ENCODE peak calls at places on chromosome 19, in ten cellular contexts. One of them, this sample, is unnamed.

GRCh38 chr19:13909430-13909829 is 3.4 kb downstream of the CC2D1A start:
- DNase-seq in type B pancreatic cell: no peak
- DNase-seq in heart right ventricle: no peak
- DNase-seq in breast epithelium: no peak
- DNase-seq in NCI-H1417: no peak
- DNase-seq in SW 1271: no peak
- DNase-seq in nucleus accumbens: no peak
- DNase-seq in T-helper 17 cell: no peak
- DNase-seq in stimulated activated naive CD8-positive, alpha-beta T cell treated with anti-CD3 and anti-CD28 coated beads, Interleukin-15, amount 100 ng/mL, for 72 hours: no peak
- DNase-seq in AG08396: no peak
- DNase-seq in this sample: no peak

GRCh38 chr19:17680235-17680722 is 7.9 kb downstream of the UNC13A start:
- DNase-seq in SW 1271: peak; percentile 84
- DNase-seq in nucleus accumbens: no peak
- DNase-seq in type B pancreatic cell: no peak
- DNase-seq in breast epithelium: peak; percentile 20
- DNase-seq in T-helper 17 cell: no peak
- DNase-seq in NCI-H1417: no peak
- DNase-seq in stimulated activated naive CD8-positive, alpha-beta T cell treated with anti-CD3 and anti-CD28 coated beads, Interleukin-15, amount 100 ng/mL, for 72 hours: peak; percentile 48
- DNase-seq in AG08396: peak; percentile 86
- DNase-seq in heart right ventricle: peak; percentile 88
- DNase-seq in this sample: peak; percentile 84

GRCh38 chr19:4715529-4716221 is 8.0 kb downstream of the DPP9 start:
- DNase-seq in heart right ventricle: no peak
- DNase-seq in SW 1271: no peak
- DNase-seq in AG08396: no peak
- DNase-seq in nucleus accumbens: no peak
- DNase-seq in NCI-H1417: no peak
- DNase-seq in type B pancreatic cell: no peak
- DNase-seq in stimulated activated naive CD8-positive, alpha-beta T cell treated with anti-CD3 and anti-CD28 coated beads, Interleukin-15, amount 100 ng/mL, for 72 hours: no peak
- DNase-seq in T-helper 17 cell: no peak
- DNase-seq in breast epithelium: no peak
- DNase-seq in this sample: no peak

GRCh38 chr19:55248704-55249103 is 10.1 kb downstream of the PPP6R1 start:
- DNase-seq in stimulated activated naive CD8-positive, alpha-beta T cell treated with anti-CD3 and anti-CD28 coated beads, Interleukin-15, amount 100 ng/mL, for 72 hours: no peak
- DNase-seq in NCI-H1417: no peak
- DNase-seq in AG08396: no peak
- DNase-seq in type B pancreatic cell: peak; percentile 64
- DNase-seq in breast epithelium: no peak
- DNase-seq in heart right ventricle: no peak
- DNase-seq in T-helper 17 cell: no peak
- DNase-seq in nucleus accumbens: no peak
- DNase-seq in SW 1271: no peak
- DNase-seq in this sample: no peak

GRCh38 chr19:35513975-35514809 is 743 bp upstream of the DMKN start:
- DNase-seq in NCI-H1417: no peak
- DNase-seq in heart right ventricle: no peak
- DNase-seq in breast epithelium: no peak
- DNase-seq in AG08396: no peak
- DNase-seq in SW 1271: no peak
- DNase-seq in stimulated activated naive CD8-positive, alpha-beta T cell treated with anti-CD3 and anti-CD28 coated beads, Interleukin-15, amount 100 ng/mL, for 72 hours: no peak
- DNase-seq in type B pancreatic cell: no peak
- DNase-seq in nucleus accumbens: no peak
- DNase-seq in T-helper 17 cell: no peak
- DNase-seq in this sample: no peak

GRCh38 chr19:28168557-28168956 is 1044.4 kb downstream of the UQCRFS1 start:
- DNase-seq in NCI-H1417: no peak
- DNase-seq in stimulated activated naive CD8-positive, alpha-beta T cell treated with anti-CD3 and anti-CD28 coated beads, Interleukin-15, amount 100 ng/mL, for 72 hours: no peak
- DNase-seq in SW 1271: no peak
- DNase-seq in heart right ventricle: no peak
- DNase-seq in AG08396: no peak
- DNase-seq in T-helper 17 cell: no peak
- DNase-seq in nucleus accumbens: no peak
- DNase-seq in type B pancreatic cell: no peak
- DNase-seq in breast epithelium: no peak
- DNase-seq in this sample: no peak

GRCh38 chr19:34149873-34150272 is 22.4 kb upstream of the LSM14A start:
- DNase-seq in breast epithelium: no peak
- DNase-seq in SW 1271: no peak
- DNase-seq in type B pancreatic cell: no peak
- DNase-seq in stimulated activated naive CD8-positive, alpha-beta T cell treated with anti-CD3 and anti-CD28 coated beads, Interleukin-15, amount 100 ng/mL, for 72 hours: no peak
- DNase-seq in heart right ventricle: no peak
- DNase-seq in T-helper 17 cell: no peak
- DNase-seq in NCI-H1417: no peak
- DNase-seq in AG08396: no peak
- DNase-seq in nucleus accumbens: no peak
- DNase-seq in this sample: no peak

GRCh38 chr19:30167206-30167903 is 204.8 kb upstream of the ZNF536 start:
- DNase-seq in AG08396: no peak
- DNase-seq in breast epithelium: no peak
- DNase-seq in nucleus accumbens: no peak
- DNase-seq in NCI-H1417: no peak
- DNase-seq in SW 1271: no peak
- DNase-seq in type B pancreatic cell: no peak
- DNase-seq in heart right ventricle: no peak
- DNase-seq in stimulated activated naive CD8-positive, alpha-beta T cell treated with anti-CD3 and anti-CD28 coated beads, Interleukin-15, amount 100 ng/mL, for 72 hours: no peak
- DNase-seq in T-helper 17 cell: no peak
- DNase-seq in this sample: no peak

GRCh38 chr19:3243851-3244700 is 19.6 kb downstream of the CELF5 start:
- DNase-seq in T-helper 17 cell: no peak
- DNase-seq in SW 1271: no peak
- DNase-seq in type B pancreatic cell: no peak
- DNase-seq in heart right ventricle: peak; percentile 31
- DNase-seq in nucleus accumbens: no peak
- DNase-seq in stimulated activated naive CD8-positive, alpha-beta T cell treated with anti-CD3 and anti-CD28 coated beads, Interleukin-15, amount 100 ng/mL, for 72 hours: peak; percentile 35
- DNase-seq in NCI-H1417: no peak
- DNase-seq in AG08396: peak; percentile 53
- DNase-seq in breast epithelium: no peak
- DNase-seq in this sample: peak; percentile 47

GRCh38 chr19:11059511-11060358 is 29.5 kb upstream of the LDLR start:
- DNase-seq in nucleus accumbens: no peak
- DNase-seq in T-helper 17 cell: no peak
- DNase-seq in type B pancreatic cell: no peak
- DNase-seq in NCI-H1417: no peak
- DNase-seq in AG08396: no peak
- DNase-seq in stimulated activated naive CD8-positive, alpha-beta T cell treated with anti-CD3 and anti-CD28 coated beads, Interleukin-15, amount 100 ng/mL, for 72 hours: no peak
- DNase-seq in breast epithelium: no peak
- DNase-seq in SW 1271: no peak
- DNase-seq in heart right ventricle: no peak
- DNase-seq in this sample: no peak

GRCh38 chr19:5269279-5269678 is 71.3 kb downstream of the PTPRS start:
- DNase-seq in breast epithelium: no peak
- DNase-seq in NCI-H1417: no peak
- DNase-seq in AG08396: no peak
- DNase-seq in heart right ventricle: no peak
- DNase-seq in SW 1271: no peak
- DNase-seq in stimulated activated naive CD8-positive, alpha-beta T cell treated with anti-CD3 and anti-CD28 coated beads, Interleukin-15, amount 100 ng/mL, for 72 hours: no peak
- DNase-seq in nucleus accumbens: no peak
- DNase-seq in type B pancreatic cell: no peak
- DNase-seq in T-helper 17 cell: no peak
- DNase-seq in this sample: no peak

GRCh38 chr19:29171525-29171924 is 41.4 kb downstream of the UQCRFS1 start:
- DNase-seq in NCI-H1417: no peak
- DNase-seq in T-helper 17 cell: no peak
- DNase-seq in heart right ventricle: no peak
- DNase-seq in nucleus accumbens: no peak
- DNase-seq in AG08396: no peak
- DNase-seq in type B pancreatic cell: no peak
- DNase-seq in breast epithelium: no peak
- DNase-seq in SW 1271: no peak
- DNase-seq in stimulated activated naive CD8-positive, alpha-beta T cell treated with anti-CD3 and anti-CD28 coated beads, Interleukin-15, amount 100 ng/mL, for 72 hours: no peak
- DNase-seq in this sample: no peak

GRCh38 chr19:17076539-17076919 is 952 bp downstream of the MYO9B start:
- DNase-seq in stimulated activated naive CD8-positive, alpha-beta T cell treated with anti-CD3 and anti-CD28 coated beads, Interleukin-15, amount 100 ng/mL, for 72 hours: no peak
- DNase-seq in SW 1271: peak; percentile 37
- DNase-seq in nucleus accumbens: no peak
- DNase-seq in AG08396: no peak
- DNase-seq in T-helper 17 cell: no peak
- DNase-seq in breast epithelium: no peak
- DNase-seq in type B pancreatic cell: no peak
- DNase-seq in NCI-H1417: no peak
- DNase-seq in heart right ventricle: no peak
- DNase-seq in this sample: no peak

GRCh38 chr19:41893899-41894298 is 10.9 kb downstream of the ARHGEF1 start:
- DNase-seq in breast epithelium: no peak
- DNase-seq in nucleus accumbens: no peak
- DNase-seq in NCI-H1417: no peak
- DNase-seq in stimulated activated naive CD8-positive, alpha-beta T cell treated with anti-CD3 and anti-CD28 coated beads, Interleukin-15, amount 100 ng/mL, for 72 hours: no peak
- DNase-seq in heart right ventricle: no peak
- DNase-seq in SW 1271: no peak
- DNase-seq in AG08396: no peak
- DNase-seq in T-helper 17 cell: no peak
- DNase-seq in type B pancreatic cell: no peak
- DNase-seq in this sample: no peak

GRCh38 chr19:39237200-39238184 is 7.3 kb downstream of the IFNL3 start:
- DNase-seq in NCI-H1417: peak; percentile 7
- DNase-seq in AG08396: no peak
- DNase-seq in heart right ventricle: no peak
- DNase-seq in breast epithelium: peak; percentile 18
- DNase-seq in stimulated activated naive CD8-positive, alpha-beta T cell treated with anti-CD3 and anti-CD28 coated beads, Interleukin-15, amount 100 ng/mL, for 72 hours: peak; percentile 19
- DNase-seq in type B pancreatic cell: no peak
- DNase-seq in T-helper 17 cell: no peak
- DNase-seq in SW 1271: no peak
- DNase-seq in nucleus accumbens: no peak
- DNase-seq in this sample: peak; percentile 32

GRCh38 chr19:6233827-6234511 is 45.8 kb downstream of the MLLT1 start:
- DNase-seq in type B pancreatic cell: no peak
- DNase-seq in breast epithelium: no peak
- DNase-seq in NCI-H1417: no peak
- DNase-seq in T-helper 17 cell: no peak
- DNase-seq in nucleus accumbens: no peak
- DNase-seq in stimulated activated naive CD8-positive, alpha-beta T cell treated with anti-CD3 and anti-CD28 coated beads, Interleukin-15, amount 100 ng/mL, for 72 hours: no peak
- DNase-seq in AG08396: no peak
- DNase-seq in heart right ventricle: peak; percentile 65
- DNase-seq in SW 1271: no peak
- DNase-seq in this sample: peak; percentile 71

GRCh38 chr19:40348961-40349507 is 539 bp downstream of the PLD3 start:
- DNase-seq in AG08396: peak; percentile 65
- DNase-seq in T-helper 17 cell: no peak
- DNase-seq in nucleus accumbens: no peak
- DNase-seq in heart right ventricle: peak; percentile 18
- DNase-seq in type B pancreatic cell: no peak
- DNase-seq in SW 1271: peak; percentile 51
- DNase-seq in breast epithelium: peak; percentile 47
- DNase-seq in stimulated activated naive CD8-positive, alpha-beta T cell treated with anti-CD3 and anti-CD28 coated beads, Interleukin-15, amount 100 ng/mL, for 72 hours: no peak
- DNase-seq in NCI-H1417: peak; percentile 42
- DNase-seq in this sample: no peak

GRCh38 chr19:49803529-49803856 is 9.6 kb downstream of the FUZ start:
- DNase-seq in T-helper 17 cell: no peak
- DNase-seq in breast epithelium: no peak
- DNase-seq in NCI-H1417: no peak
- DNase-seq in stimulated activated naive CD8-positive, alpha-beta T cell treated with anti-CD3 and anti-CD28 coated beads, Interleukin-15, amount 100 ng/mL, for 72 hours: no peak
- DNase-seq in type B pancreatic cell: no peak
- DNase-seq in heart right ventricle: no peak
- DNase-seq in SW 1271: no peak
- DNase-seq in nucleus accumbens: no peak
- DNase-seq in AG08396: no peak
- DNase-seq in this sample: no peak

GRCh38 chr19:58265100-58265499 is 13.7 kb upstream of the ZNF8 start:
- DNase-seq in NCI-H1417: no peak
- DNase-seq in heart right ventricle: no peak
- DNase-seq in T-helper 17 cell: no peak
- DNase-seq in breast epithelium: no peak
- DNase-seq in SW 1271: no peak
- DNase-seq in nucleus accumbens: no peak
- DNase-seq in AG08396: no peak
- DNase-seq in stimulated activated naive CD8-positive, alpha-beta T cell treated with anti-CD3 and anti-CD28 coated beads, Interleukin-15, amount 100 ng/mL, for 72 hours: no peak
- DNase-seq in type B pancreatic cell: no peak
- DNase-seq in this sample: no peak

GRCh38 chr19:38634757-38635482 is 12.5 kb upstream of the ACTN4 start:
- DNase-seq in T-helper 17 cell: peak; percentile 57
- DNase-seq in stimulated activated naive CD8-positive, alpha-beta T cell treated with anti-CD3 and anti-CD28 coated beads, Interleukin-15, amount 100 ng/mL, for 72 hours: peak; percentile 70
- DNase-seq in type B pancreatic cell: peak; percentile 84
- DNase-seq in nucleus accumbens: peak; percentile 9
- DNase-seq in heart right ventricle: peak; percentile 78
- DNase-seq in SW 1271: peak; percentile 51
- DNase-seq in AG08396: peak; percentile 78
- DNase-seq in NCI-H1417: peak; percentile 28
- DNase-seq in breast epithelium: no peak
- DNase-seq in this sample: peak; percentile 85

GRCh38 chr19:49165111-49165750 is 7.6 kb downstream of the TRPM4 start:
- DNase-seq in T-helper 17 cell: no peak
- DNase-seq in nucleus accumbens: no peak
- DNase-seq in NCI-H1417: no peak
- DNase-seq in heart right ventricle: peak; percentile 64
- DNase-seq in type B pancreatic cell: no peak
- DNase-seq in AG08396: no peak
- DNase-seq in breast epithelium: peak; percentile 41
- DNase-seq in stimulated activated naive CD8-positive, alpha-beta T cell treated with anti-CD3 and anti-CD28 coated beads, Interleukin-15, amount 100 ng/mL, for 72 hours: no peak
- DNase-seq in SW 1271: no peak
- DNase-seq in this sample: peak; percentile 68

GRCh38 chr19:49553451-49554271 is 25.9 kb downstream of the RCN3 start:
- DNase-seq in NCI-H1417: no peak
- DNase-seq in type B pancreatic cell: no peak
- DNase-seq in breast epithelium: no peak
- DNase-seq in T-helper 17 cell: peak; percentile 34
- DNase-seq in heart right ventricle: no peak
- DNase-seq in nucleus accumbens: no peak
- DNase-seq in SW 1271: no peak
- DNase-seq in stimulated activated naive CD8-positive, alpha-beta T cell treated with anti-CD3 and anti-CD28 coated beads, Interleukin-15, amount 100 ng/mL, for 72 hours: no peak
- DNase-seq in AG08396: peak; percentile 62
- DNase-seq in this sample: no peak

GRCh38 chr19:4049432-4049831 is 17.3 kb downstream of the ZBTB7A start:
- DNase-seq in heart right ventricle: peak; percentile 60
- DNase-seq in NCI-H1417: no peak
- DNase-seq in AG08396: no peak
- DNase-seq in T-helper 17 cell: no peak
- DNase-seq in type B pancreatic cell: no peak
- DNase-seq in SW 1271: no peak
- DNase-seq in breast epithelium: no peak
- DNase-seq in stimulated activated naive CD8-positive, alpha-beta T cell treated with anti-CD3 and anti-CD28 coated beads, Interleukin-15, amount 100 ng/mL, for 72 hours: no peak
- DNase-seq in nucleus accumbens: no peak
- DNase-seq in this sample: peak; percentile 83

GRCh38 chr19:4969772-4970531 is 1.0 kb downstream of the KDM4B start:
- DNase-seq in type B pancreatic cell: no peak
- DNase-seq in breast epithelium: no peak
- DNase-seq in T-helper 17 cell: no peak
- DNase-seq in stimulated activated naive CD8-positive, alpha-beta T cell treated with anti-CD3 and anti-CD28 coated beads, Interleukin-15, amount 100 ng/mL, for 72 hours: peak; percentile 12
- DNase-seq in AG08396: no peak
- DNase-seq in nucleus accumbens: no peak
- DNase-seq in NCI-H1417: peak; percentile 41
- DNase-seq in SW 1271: peak; percentile 37
- DNase-seq in heart right ventricle: no peak
- DNase-seq in this sample: no peak

GRCh38 chr19:14826006-14826405 is 9.0 kb downstream of the OR7A5 start:
- DNase-seq in nucleus accumbens: no peak
- DNase-seq in T-helper 17 cell: no peak
- DNase-seq in SW 1271: no peak
- DNase-seq in breast epithelium: no peak
- DNase-seq in NCI-H1417: no peak
- DNase-seq in heart right ventricle: no peak
- DNase-seq in stimulated activated naive CD8-positive, alpha-beta T cell treated with anti-CD3 and anti-CD28 coated beads, Interleukin-15, amount 100 ng/mL, for 72 hours: no peak
- DNase-seq in AG08396: no peak
- DNase-seq in type B pancreatic cell: no peak
- DNase-seq in this sample: no peak

GRCh38 chr19:48772503-48772953 is 17.2 kb downstream of the FGF21 start:
- DNase-seq in NCI-H1417: no peak
- DNase-seq in heart right ventricle: peak; percentile 55
- DNase-seq in SW 1271: no peak
- DNase-seq in AG08396: no peak
- DNase-seq in type B pancreatic cell: no peak
- DNase-seq in T-helper 17 cell: no peak
- DNase-seq in breast epithelium: peak; percentile 59
- DNase-seq in stimulated activated naive CD8-positive, alpha-beta T cell treated with anti-CD3 and anti-CD28 coated beads, Interleukin-15, amount 100 ng/mL, for 72 hours: no peak
- DNase-seq in nucleus accumbens: no peak
- DNase-seq in this sample: peak; percentile 51

GRCh38 chr19:4523306-4524110 is 5.2 kb upstream of the PLIN4 start:
- DNase-seq in T-helper 17 cell: no peak
- DNase-seq in type B pancreatic cell: peak; percentile 70
- DNase-seq in stimulated activated naive CD8-positive, alpha-beta T cell treated with anti-CD3 and anti-CD28 coated beads, Interleukin-15, amount 100 ng/mL, for 72 hours: no peak
- DNase-seq in breast epithelium: no peak
- DNase-seq in nucleus accumbens: no peak
- DNase-seq in heart right ventricle: no peak
- DNase-seq in NCI-H1417: no peak
- DNase-seq in SW 1271: peak; percentile 44
- DNase-seq in AG08396: peak; percentile 75
- DNase-seq in this sample: peak; percentile 73

GRCh38 chr19:9793051-9793591 is 24.6 kb upstream of the ZNF846 start:
- DNase-seq in T-helper 17 cell: no peak
- DNase-seq in heart right ventricle: peak; percentile 55
- DNase-seq in stimulated activated naive CD8-positive, alpha-beta T cell treated with anti-CD3 and anti-CD28 coated beads, Interleukin-15, amount 100 ng/mL, for 72 hours: no peak
- DNase-seq in type B pancreatic cell: no peak
- DNase-seq in SW 1271: no peak
- DNase-seq in AG08396: no peak
- DNase-seq in nucleus accumbens: no peak
- DNase-seq in breast epithelium: peak; percentile 59
- DNase-seq in NCI-H1417: no peak
- DNase-seq in this sample: peak; percentile 69

This sample was measured in left ventricle myocardium superior.